ENCODE peak calls at places on chromosomes 16 and 17, in seven cellular contexts. T, R, G, O, W, B and M are unnamed samples.
A peak's percentile ranks its signal among the peaks of the same experiment; 100 is the strongest.

GRCh38 chr16:82761858-82762257 is 135.1 kb downstream of the CDH13 start:
- DNase-seq in G (peak; percentile 61), W (no peak), T (peak; percentile 38), R (no peak), B (no peak), O (no peak), M (no peak)

GRCh38 chr17:39754958-39755549 is 17.3 kb downstream of the GRB7 start:
- DNase-seq in O (peak; percentile 4), W (peak; percentile 61), B (peak; percentile 60), R (peak; percentile 66), T (no peak), G (no peak), M (no peak)

GRCh38 chr17:48831549-48831883 is 681 bp downstream of the CALCOCO2 start:
- DNase-seq in W (no peak), T (no peak), G (no peak), R (no peak), O (no peak), B (no peak), M (no peak)

GRCh38 chr16:75578725-75579124 is 12.5 kb downstream of the GABARAPL2 start:
- DNase-seq in O (no peak), W (no peak), B (no peak), G (no peak), R (no peak), T (no peak), M (no peak)

GRCh38 chr17:72101526-72101925 is 19.3 kb upstream of the SOX9 start:
- DNase-seq in R (no peak), B (no peak), T (peak; percentile 47), O (no peak), W (no peak), G (no peak), M (no peak)

GRCh38 chr16:77191259-77191969 is 424 bp downstream of the MON1B start:
- DNase-seq in W (no peak), R (no peak), G (peak; percentile 30), T (no peak), B (no peak), O (no peak), M (no peak)

GRCh38 chr16:27110524-27110896 is 43.8 kb downstream of the C16orf82 start:
- DNase-seq in R (no peak), O (no peak), W (no peak), T (no peak), B (no peak), G (peak; percentile 2), M (no peak)

GRCh38 chr16:74724820-74725549 is 24.3 kb upstream of the MLKL start:
- DNase-seq in R (no peak), B (no peak), T (peak; percentile 82), G (no peak), O (no peak), W (peak; percentile 45), M (no peak)

GRCh38 chr17:7405882-7406825 is 1.5 kb upstream of the NLGN2 start:
- DNase-seq in T (no peak), B (no peak), W (no peak), G (peak; percentile 22), R (peak; percentile 47), O (no peak), M (no peak)

GRCh38 chr17:49707246-49707607 is 537 bp downstream of the SLC35B1 start:
- DNase-seq in T (no peak), G (peak; percentile 28), B (no peak), O (no peak), R (peak; percentile 34), W (no peak), M (no peak)

GRCh38 chr16:87702325-87702811 is 63.4 kb downstream of the KLHDC4 start:
- DNase-seq in O (no peak), G (peak; percentile 36), B (peak; percentile 80), W (peak; percentile 71), R (peak; percentile 58), T (peak; percentile 30), M (no peak)

GRCh38 chr17:81329279-81329926 is 34.3 kb upstream of the SLC38A10 start:
- DNase-seq in R (peak; percentile 94), W (peak; percentile 94), B (peak; percentile 78), T (peak; percentile 92), O (peak; percentile 99), G (peak; percentile 94), M (no peak)

GRCh38 chr17:59357929-59358328 is 26.5 kb downstream of the YPEL2 start:
- DNase-seq in O (peak; percentile 90), G (peak; percentile 65), B (no peak), T (peak; percentile 73), R (no peak), W (no peak), M (no peak)

GRCh38 chr17:45073414-45074070 is 12.4 kb downstream of the NMT1 start:
- DNase-seq in W (no peak), B (no peak), G (peak; percentile 88), T (peak; percentile 97), O (peak; percentile 21), R (peak; percentile 38), M (no peak)

GRCh38 chr17:45895304-45895968 is 1.1 kb downstream of the MAPT start:
- DNase-seq in R (peak; percentile 27), T (no peak), O (peak; percentile 25), W (peak; percentile 59), G (peak; percentile 39), B (peak; percentile 69), M (peak; percentile 32)

GRCh38 chr16:31705371-31705770 is 168.2 kb upstream of the ZNF267 start:
- DNase-seq in T (no peak), O (no peak), G (no peak), B (no peak), W (no peak), R (no peak), M (no peak)

GRCh38 chr16:878071-878784 is 77.7 kb upstream of the GNG13 start:
- DNase-seq in W (peak; percentile 59), B (peak; percentile 72), R (peak; percentile 29), T (peak; percentile 35), O (no peak), G (no peak), M (no peak)

GRCh38 chr17:50934161-50934560 is 68.0 kb upstream of the TOB1 start:
- DNase-seq in T (no peak), R (no peak), W (no peak), O (no peak), B (no peak), G (no peak), M (no peak)

GRCh38 chr16:55510185-55510805 is 1.4 kb downstream of the LPCAT2 start:
- DNase-seq in B (no peak), G (no peak), W (no peak), R (no peak), O (no peak), T (no peak), M (no peak)

GRCh38 chr16:1745900-1746692 is 25.2 kb downstream of the NME3 start:
- DNase-seq in T (peak; percentile 53), W (no peak), O (peak; percentile 97), G (peak; percentile 90), B (no peak), R (peak; percentile 60), M (no peak)

GRCh38 chr17:3965123-3965800 is 1.0 kb upstream of the ATP2A3 start:
- DNase-seq in G (peak; percentile 50), T (no peak), R (peak; percentile 90), W (peak; percentile 92), B (peak; percentile 80), O (peak; percentile 48), M (peak; percentile 48)

GRCh38 chr17:81491193-81491592 is 21.4 kb downstream of the ACTG1 start:
- DNase-seq in T (no peak), R (no peak), O (no peak), W (no peak), G (no peak), B (no peak), M (no peak)

GRCh38 chr16:75093598-75094540 is 22.7 kb downstream of the LDHD start:
- DNase-seq in W (no peak), R (no peak), O (peak; percentile 89), B (no peak), G (no peak), T (no peak), M (no peak)

DNA sequence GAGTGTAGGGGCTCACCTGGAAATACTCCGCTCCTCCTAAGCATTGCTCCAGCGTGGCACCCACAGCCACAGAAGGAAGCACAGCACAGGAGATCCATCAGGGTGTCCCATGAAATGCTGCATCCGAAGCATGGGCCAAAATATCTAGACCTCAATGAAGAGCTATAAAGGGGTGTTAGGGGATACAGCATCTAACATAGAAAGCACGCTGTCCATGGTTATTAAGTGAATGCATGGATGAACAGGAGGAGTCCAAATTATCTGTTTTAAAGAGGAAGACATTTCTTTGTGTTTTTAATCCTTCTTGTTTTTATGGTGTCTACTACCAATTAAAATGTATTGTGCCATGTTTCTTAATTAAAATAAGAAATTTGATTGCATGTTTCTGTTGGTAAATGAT is 21.6 kb upstream of the KRT20 start:
- DNase-seq in T (no peak), R (no peak), B (no peak), W (no peak), G (no peak), O (no peak), M (no peak)
- H3K9ac ChIP-seq in T (no peak overlapping the region), R (no peak overlapping the region), B (no peak overlapping the region), W (no peak overlapping the region), G (no peak overlapping the region), O (peak overlapping the region; percentile 41), M (no peak overlapping the region)

GRCh38 chr17:79842136-79842655 is 3.0 kb upstream of the CBX4 start:
- DNase-seq in O (no peak), W (peak; percentile 75), B (peak; percentile 71), G (no peak), T (no peak), R (no peak), M (no peak)
- H2BK120ac ChIP-seq in O (no peak overlapping the region), W (no peak overlapping the region), B (no peak overlapping the region), G (no peak overlapping the region), T (no peak overlapping the region), R (no peak overlapping the region), M (peak overlapping the region; percentile 72)

DNA sequence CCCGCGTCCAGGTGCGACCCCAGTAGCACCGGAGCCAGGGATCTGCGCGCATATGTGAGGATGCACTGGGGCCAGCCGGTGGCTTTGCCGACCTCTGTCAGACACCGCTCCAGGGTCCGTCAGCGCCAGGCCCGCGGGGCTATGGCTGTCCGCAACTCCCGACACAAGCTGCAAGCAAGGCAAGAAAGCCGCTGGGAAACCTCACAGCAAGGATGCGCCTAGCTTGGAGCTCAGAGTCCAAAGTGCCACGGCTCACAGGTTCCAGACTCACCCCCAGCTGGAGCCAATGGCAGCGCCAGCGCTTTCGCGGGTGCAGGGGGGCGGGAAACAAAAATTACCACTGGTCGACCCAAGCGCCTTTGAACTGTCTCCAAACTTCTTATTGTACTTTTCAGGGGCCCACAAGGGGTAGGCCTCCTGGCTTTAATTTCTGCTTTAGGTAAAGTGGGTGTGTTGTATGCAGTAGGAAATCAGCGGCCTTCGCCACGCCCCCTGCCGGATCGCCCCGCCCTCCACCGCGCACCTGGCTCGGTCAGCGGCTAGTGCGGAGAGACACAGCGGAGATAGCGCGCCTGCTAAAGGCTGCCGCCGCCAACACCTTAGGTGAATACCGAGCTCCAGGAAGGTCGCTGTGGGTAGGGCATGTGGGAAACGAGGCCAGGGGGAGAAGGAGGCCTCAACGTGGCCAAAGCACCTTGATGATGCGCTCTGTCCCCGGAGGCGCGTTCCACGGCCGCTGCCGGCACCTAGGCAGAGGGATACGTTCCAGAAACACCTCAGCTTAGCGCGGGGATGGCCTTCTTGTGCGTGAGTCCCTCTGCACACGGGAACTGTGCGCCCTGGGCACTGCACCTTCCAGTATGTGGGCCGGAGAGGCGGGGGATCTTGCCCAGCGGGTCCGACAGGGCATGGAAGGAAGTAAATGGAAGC is 61.1 kb upstream of the RBL2 start:
- DNase-seq in T (no peak), B (peak; percentile 87), W (peak; percentile 60), G (no peak), O (peak; percentile 92), R (no peak), M (no peak)
- H3K9ac ChIP-seq in T (no peak overlapping the region), B (no peak overlapping the region), W (no peak overlapping the region), G (no peak overlapping the region), O (no peak overlapping the region), R (no peak overlapping the region), M (no peak overlapping the region)

GRCh38 chr17:73870035-73870434 is 225.8 kb upstream of the SDK2 start:
- DNase-seq in T (no peak), B (no peak), O (no peak), W (no peak), R (no peak), G (no peak), M (no peak)
- H2BK120ac ChIP-seq in T (no peak overlapping the region), B (no peak overlapping the region), O (no peak overlapping the region), W (no peak overlapping the region), R (no peak overlapping the region), G (no peak overlapping the region), M (no peak overlapping the region)